ENCODE peak calls at places on chromosomes 12 and 14, in four cellular contexts. W is K562, X is GM12878, H is HL-60. O is an unnamed sample.

GRCh38 chr12:77578471-77579262 is 252.0 kb upstream of the NAV3 start:
- DNase-seq in W (no peak), X (no peak), H (no peak), O (no peak)

GRCh38 chr12:4031703-4032291 is 158.6 kb upstream of the PARP11 start:
- DNase-seq in W (no peak), X (no peak), H (peak), O (no peak)

GRCh38 chr12:91126516-91126915 is 15.2 kb upstream of the LUM start:
- DNase-seq in W (no peak), X (no peak), H (no peak), O (no peak)

GRCh38 chr12:10211101-10211974 is 1.3 kb upstream of the GABARAPL1 start:
- DNase-seq in W (no peak), X (no peak), H (no peak), O (no peak)

GRCh38 chr12:47068539-47068938 is 10.9 kb upstream of the PCED1B start:
- DNase-seq in W (no peak), X (no peak), H (no peak), O (no peak)

GRCh38 chr12:57517187-57517586 is 3.1 kb downstream of the DDIT3 start:
- DNase-seq in W (no peak), X (no peak), H (no peak), O (no peak)

GRCh38 chr12:132194056-132194455 is 49.8 kb downstream of the NOC4L start:
- DNase-seq in W (peak), X (no peak), H (no peak), O (no peak)

GRCh38 chr14:32472512-32473472 is 143.7 kb downstream of the AKAP6 start:
- DNase-seq in W (no peak), X (no peak), H (no peak), O (no peak)

GRCh38 chr14:60968099-60968498 is 12.8 kb downstream of the TRMT5 start:
- DNase-seq in W (no peak), X (no peak), H (no peak), O (no peak)

GRCh38 chr12:31289443-31289842 is 36.5 kb downstream of the SINHCAF start:
- DNase-seq in W (no peak), X (no peak), H (no peak), O (no peak)

GRCh38 chr12:131917139-131917710 is 11.9 kb upstream of the PUS1 start:
- DNase-seq in W (no peak), X (no peak), H (no peak), O (peak)

GRCh38 chr14:31927348-31927826 is 149.7 kb upstream of the ARHGAP5 start:
- DNase-seq in W (no peak), X (no peak), H (no peak), O (no peak)

GRCh38 chr14:94771191-94771905 is 1.4 kb upstream of the GSC start:
- DNase-seq in W (no peak), X (no peak), H (no peak), O (no peak)

GRCh38 chr14:63672417-63673180 is 30.9 kb upstream of the WDR89 start:
- DNase-seq in W (no peak), X (peak), H (no peak), O (no peak)

GRCh38 chr12:57657744-57658143 is 24.7 kb upstream of the B4GALNT1 start:
- DNase-seq in W (no peak), X (no peak), H (no peak), O (no peak)

GRCh38 chr12:27015730-27016076 is 1.5 kb upstream of the TM7SF3 start:
- DNase-seq in W (peak), X (no peak), H (no peak), O (no peak)

GRCh38 chr14:36604757-36605505 is 22.5 kb upstream of the NKX2-8 start:
- DNase-seq in W (peak), X (no peak), H (peak), O (no peak)

GRCh38 chr14:72699433-72699832 is 194.5 kb downstream of the DPF3 start:
- DNase-seq in W (no peak), X (no peak), H (no peak), O (no peak)

GRCh38 chr12:4030938-4031702 is 157.9 kb upstream of the PARP11 start:
- DNase-seq in W (peak), X (no peak), H (peak), O (peak)

GRCh38 chr12:21656931-21657335 is 709 bp downstream of the LDHB start:
- DNase-seq in W (peak), X (no peak), H (peak), O (no peak)

GRCh38 chr12:67535176-67535575 is 113.4 kb upstream of the DYRK2 start:
- DNase-seq in W (no peak), X (no peak), H (no peak), O (no peak)

GRCh38 chr14:100906420-100906819 is 2.9 kb upstream of the RTL1 start:
- DNase-seq in W (peak), X (no peak), H (no peak), O (no peak)

GRCh38 chr14:74595006-74595735 is 16.9 kb downstream of the LTBP2 start:
- DNase-seq in W (no peak), X (no peak), H (no peak), O (no peak)

GRCh38 chr14:36241183-36241582 is 64.7 kb upstream of the PTCSC3 start:
- DNase-seq in W (peak), X (no peak), H (no peak), O (no peak)

GRCh38 chr14:89207925-89208328 is 209.1 kb downstream of the FOXN3 start:
- DNase-seq in W (peak), X (peak), H (no peak), O (no peak)

GRCh38 chr14:65745396-65746190 is 333.1 kb downstream of the FUT8 start:
- DNase-seq in W (no peak), X (no peak), H (no peak), O (no peak)

GRCh38 chr12:122243965-122244364 is 18.1 kb upstream of the DIABLO start:
- DNase-seq in W (no peak), X (no peak), H (no peak), O (no peak)

GRCh38 chr12:52181757-52182156 is 10.1 kb downstream of the KRT80 start:
- DNase-seq in W (no peak), X (no peak), H (no peak), O (no peak)

GRCh38 chr12:57765003-57765697 is 1.7 kb downstream of the CYP27B1 start:
- DNase-seq in W (no peak), X (no peak), H (peak), O (no peak)

DNA sequence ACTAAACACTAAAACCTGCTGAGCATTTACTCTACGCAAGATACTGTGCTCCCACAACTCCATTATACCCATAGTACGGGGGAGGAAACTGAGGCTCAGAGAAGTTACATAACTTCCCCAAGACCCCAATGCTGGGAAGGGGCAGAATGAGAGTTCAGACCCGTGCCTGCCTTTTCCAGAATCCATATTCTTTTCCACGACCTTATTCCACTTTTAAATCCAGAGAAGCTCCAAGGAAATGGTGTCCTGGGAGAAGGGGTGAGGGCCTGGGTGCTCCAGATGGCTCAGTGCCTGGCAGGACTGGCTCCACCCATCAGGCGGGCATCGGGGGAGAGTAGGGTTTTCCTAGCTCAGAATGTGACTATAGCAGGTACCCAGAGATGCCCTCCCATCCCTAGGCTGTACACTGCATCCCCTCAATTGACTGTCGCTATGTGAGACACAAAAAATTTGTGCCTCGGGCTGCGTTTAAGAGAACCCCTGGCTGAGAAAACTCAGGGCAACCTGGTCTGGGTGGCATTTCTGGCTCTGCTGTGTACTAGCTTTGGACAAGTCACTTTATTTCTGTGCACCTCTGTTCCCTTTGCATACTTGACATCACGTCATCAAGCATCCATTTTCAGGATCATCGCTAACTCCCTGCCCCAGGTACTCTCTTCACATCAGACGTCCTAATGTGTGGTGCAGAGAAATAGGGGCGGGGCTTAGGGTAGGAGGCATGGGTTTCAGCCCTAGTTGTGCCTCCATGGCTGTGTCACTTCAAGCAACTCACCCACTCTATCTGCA is 11.6 kb upstream of the IQSEC3 start:
- DNase-seq in W (no peak), X (no peak), H (no peak), O (no peak)
- TF ChIP-seq POLR2AphosphoS5 in W (no peak), X (no peak), H (no peak), O (no peak)

DNA sequence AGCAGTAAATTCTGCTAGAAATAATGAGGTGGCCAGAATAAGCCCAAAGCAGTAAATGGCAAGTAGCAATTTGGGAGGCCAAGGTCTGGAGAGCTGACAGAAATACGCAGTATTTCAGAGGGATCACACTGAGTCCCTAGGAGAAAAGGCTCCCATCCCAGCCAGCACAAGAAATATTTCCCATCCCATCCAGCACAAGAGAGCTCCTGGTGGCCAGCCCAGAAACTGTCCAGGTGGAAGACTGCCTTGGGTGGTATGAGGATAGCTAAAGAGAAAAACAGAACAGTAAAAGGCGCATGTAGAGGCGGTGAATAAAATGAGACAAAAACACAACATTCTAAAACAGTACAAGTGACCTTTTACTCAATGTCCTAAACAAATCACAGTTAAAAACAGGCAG is 120.7 kb downstream of the HECTD4 start:
- DNase-seq in W (peak), X (no peak), H (no peak), O (no peak)
- TF ChIP-seq SPI1 in W (no peak), X (no peak), H (no peak), O (no peak)

DNA sequence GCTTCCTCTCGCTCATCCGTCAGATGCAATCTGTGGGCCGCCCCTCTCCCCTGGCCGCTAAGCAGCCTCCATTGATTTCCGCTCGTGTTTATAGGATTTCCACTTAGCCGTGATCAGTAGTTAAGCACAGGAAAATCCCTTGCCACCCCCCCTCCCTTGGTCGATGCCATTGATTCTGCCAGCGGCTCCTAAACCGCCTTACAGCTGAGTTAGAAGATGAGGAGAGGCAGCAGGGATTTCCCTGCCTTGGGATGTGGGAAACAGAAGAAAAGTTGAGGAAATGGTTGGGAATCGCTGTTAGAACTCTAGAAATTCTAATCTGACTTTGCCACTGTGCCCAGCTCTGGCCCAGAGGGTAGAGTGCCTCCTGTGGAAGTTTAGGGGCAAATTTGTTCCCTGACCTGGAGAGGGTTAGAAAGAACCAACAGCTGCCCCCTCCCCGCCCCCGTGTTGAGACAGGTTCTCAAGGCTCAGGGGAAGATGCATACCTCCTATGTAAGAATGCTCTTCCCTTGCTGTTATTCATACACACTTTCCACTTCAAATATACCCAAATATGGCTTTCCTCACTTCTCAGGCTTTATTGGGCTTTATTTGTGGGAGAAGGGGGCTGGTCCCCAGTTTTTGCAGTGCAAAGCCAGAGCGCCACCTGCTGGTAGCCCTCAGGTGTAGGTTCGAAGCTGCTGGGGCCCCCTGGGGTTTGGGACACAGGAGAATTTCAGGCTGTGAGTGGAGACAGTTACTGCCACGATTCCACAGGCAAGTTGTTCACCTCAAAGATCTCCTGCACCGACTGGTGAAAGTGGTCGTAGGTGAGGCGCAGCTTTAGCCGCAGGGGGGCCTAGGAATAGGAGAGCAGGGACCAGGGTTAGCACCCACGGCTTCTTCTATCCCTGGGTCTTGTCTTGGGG is 3.2 kb downstream of the THTPA start:
- DNase-seq in W (peak), X (no peak), H (peak), O (no peak)
- TF ChIP-seq POLR2AphosphoS5 in W (no peak), X (no peak), H (no peak), O (no peak)

GRCh38 chr12:109329003-109329402 is 18.7 kb upstream of the MYO1H start:
- DNase-seq in W (no peak), X (no peak), H (no peak), O (no peak)

GRCh38 chr12:109334887-109335286 is 12.8 kb upstream of the MYO1H start:
- DNase-seq in W (no peak), X (no peak), H (no peak), O (no peak)

GRCh38 chr12:109329710-109330109 is 18.0 kb upstream of the MYO1H start:
- DNase-seq in W (no peak), X (no peak), H (no peak), O (no peak)

GRCh38 chr12:109331546-109331945 is 16.2 kb upstream of the MYO1H start:
- DNase-seq in W (no peak), X (no peak), H (no peak), O (no peak)

GRCh38 chr12:109330282-109330681 is 17.4 kb upstream of the MYO1H start:
- DNase-seq in W (no peak), X (no peak), H (no peak), O (no peak)
- TF ChIP-seq SPI1 in W (peak), X (no peak), H (peak), O (peak)

GRCh38 chr12:55966408-55967281 is at the start of gene CDK2:
- DNase-seq in W (peak), X (peak), H (peak), O (peak)

GRCh38 chr12:55965240-55965639 is 602 bp downstream of the PMEL start:
- DNase-seq in W (no peak), X (no peak), H (no peak), O (no peak)

GRCh38 chr12:55963760-55964159 is 2.1 kb downstream of the PMEL start:
- DNase-seq in W (no peak), X (no peak), H (no peak), O (no peak)

GRCh38 chr12:55969356-55969755 is 2.7 kb downstream of the CDK2 start:
- DNase-seq in W (no peak), X (no peak), H (no peak), O (no peak)

GRCh38 chr12:55965941-55966407 is at the start of gene PMEL:
- DNase-seq in W (peak), X (no peak), H (no peak), O (no peak)
- TF ChIP-seq POLR2AphosphoS5 in W (no peak), X (no peak), H (no peak), O (no peak)

GRCh38 chr12:104204690-104205480 is 10.7 kb upstream of the TXNRD1 start:
- DNase-seq in W (no peak), X (no peak), H (no peak), O (no peak)
- TF ChIP-seq SPI1 in W (no peak), X (no peak), H (no peak), O (no peak)

DNA sequence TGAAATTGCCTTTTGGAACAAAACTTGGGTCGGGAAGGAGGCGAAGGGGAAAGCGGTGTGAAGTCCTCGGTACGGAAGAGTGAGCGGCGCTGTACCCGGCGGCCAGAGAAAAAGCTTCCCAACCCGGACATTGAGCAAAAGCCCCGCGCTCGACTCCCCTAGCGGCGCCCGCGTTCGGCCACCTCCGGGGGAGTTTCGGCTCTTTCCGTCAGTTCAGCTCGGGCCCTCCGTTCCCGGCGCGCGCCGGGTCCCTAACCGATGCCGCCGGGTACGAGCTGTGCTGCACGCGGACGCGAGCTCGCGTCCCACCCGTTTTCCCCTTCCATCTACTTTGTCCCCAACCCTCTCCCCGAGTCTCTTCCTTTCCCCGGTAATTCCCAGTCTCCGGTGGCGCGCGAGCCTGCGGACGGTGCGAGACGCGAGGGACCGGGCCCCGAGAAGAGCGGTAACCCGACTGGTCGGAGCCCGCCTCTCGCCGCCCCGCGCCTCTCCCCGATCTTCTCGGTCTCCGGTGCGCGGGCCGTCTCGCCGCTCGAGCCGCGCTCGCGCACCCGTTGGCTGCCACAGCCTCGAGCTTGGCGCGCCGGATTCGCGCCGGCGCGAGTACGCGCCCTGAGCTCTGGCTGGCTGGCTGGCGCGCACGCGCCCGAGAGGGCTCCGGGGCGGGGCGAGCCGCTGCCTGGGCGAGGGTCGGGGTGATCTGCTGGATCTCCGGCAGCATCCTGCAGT is 446 bp upstream of the SPATS2 start:
- DNase-seq in W (peak), X (peak), H (peak), O (peak)
- TF ChIP-seq POLR2AphosphoS5 in W (peak), X (no peak), H (peak), O (no peak)

DNA sequence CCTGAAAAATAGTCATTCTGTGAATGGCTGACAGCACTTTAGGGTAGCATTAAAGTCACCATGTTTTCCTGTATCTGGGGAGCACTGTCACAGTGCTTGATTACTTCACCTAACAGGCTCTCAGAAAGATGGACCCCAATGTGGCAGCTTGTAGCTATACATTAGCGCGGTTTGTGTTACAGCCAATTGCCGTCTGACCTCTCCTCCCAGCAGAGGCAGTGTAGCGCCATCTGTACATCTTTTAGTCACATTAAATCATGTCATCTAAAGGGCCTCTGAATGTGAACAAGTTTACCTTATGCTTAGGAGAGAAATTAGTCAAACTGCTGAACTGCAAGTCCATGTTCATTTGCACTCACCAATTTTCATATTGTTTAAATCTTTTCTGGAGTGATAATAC is 113.7 kb downstream of the LMO3 start:
- DNase-seq in W (no peak), X (no peak), H (no peak), O (no peak)
- TF ChIP-seq SPI1 in W (no peak), X (no peak), H (no peak), O (no peak)

GRCh38 chr14:23055147-23055550 is 2.2 kb downstream of the CDH24 start:
- DNase-seq in W (no peak), X (no peak), H (no peak), O (no peak)

GRCh38 chr14:23056956-23057756 is at the start of gene CDH24:
- DNase-seq in W (peak), X (no peak), H (peak), O (peak)

GRCh38 chr14:23055621-23056256 is 1.6 kb downstream of the CDH24 start:
- DNase-seq in W (no peak), X (no peak), H (no peak), O (no peak)

GRCh38 chr14:23057757-23058653 is 685 bp upstream of the CDH24 start:
- DNase-seq in W (peak), X (peak), H (peak), O (peak)

DNA sequence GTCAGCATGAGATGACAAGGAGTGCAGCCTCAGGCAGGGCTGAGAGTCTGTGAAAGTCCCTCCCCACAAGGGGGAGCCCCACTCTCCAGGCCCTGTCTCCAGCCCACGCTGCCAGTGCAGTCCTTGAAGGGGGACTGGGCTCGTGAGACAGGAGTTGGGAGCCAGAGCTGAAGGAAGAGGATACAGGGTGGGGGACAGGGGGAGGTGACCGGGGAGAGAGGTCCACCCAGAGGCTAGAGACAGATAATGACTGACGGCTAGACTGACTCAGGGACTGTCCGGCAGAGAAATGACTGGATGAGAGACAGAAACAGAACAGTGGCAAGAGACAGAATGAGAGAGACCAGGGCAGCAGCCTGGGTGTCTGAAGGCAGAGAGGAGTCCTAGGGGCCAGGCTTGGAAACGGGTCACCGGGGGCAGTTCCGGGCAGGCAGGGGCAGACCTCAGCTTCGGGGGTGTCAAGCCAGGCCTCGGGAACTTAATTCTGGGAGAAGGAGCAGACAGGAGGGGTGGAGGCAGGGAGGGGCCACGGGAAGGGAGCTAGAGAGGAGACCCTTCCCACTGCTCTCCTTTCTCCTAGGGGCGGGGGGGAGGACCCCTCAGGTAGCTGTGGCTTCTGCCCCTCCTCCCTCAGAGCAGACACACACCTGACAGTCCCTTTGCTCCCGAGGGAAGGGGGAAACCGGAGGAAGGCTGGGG is 914 bp downstream of the CDH24 start:
- DNase-seq in W (peak), X (no peak), H (peak), O (peak)
- TF ChIP-seq POLR2AphosphoS5 in W (no peak), X (no peak), H (peak), O (no peak)